ENCODE peak calls at places on chromosomes 4 and X, in six cellular contexts. O, X, V, D, M and P are unnamed samples.

GRCh38 chrX:120753413-120754251 is 122.0 kb downstream of the CT47B1 start:
- DNase-seq in O (no peak), X (no peak), V (no peak), D (no peak), M (no peak), P (no peak)

GRCh38 chrX:10010686-10011085 is 43.5 kb downstream of the CLDN34 start:
- DNase-seq in O (no peak), X (peak; percentile 43), V (no peak), D (no peak), M (no peak), P (no peak)

GRCh38 chr4:86181585-86181984 is 178.3 kb downstream of the MAPK10 start:
- DNase-seq in O (no peak), X (no peak), V (no peak), D (no peak), M (no peak), P (no peak)

GRCh38 chr4:47519239-47519883 is 34.3 kb downstream of the ATP10D start:
- DNase-seq in O (no peak), X (no peak), V (no peak), D (no peak), M (no peak), P (no peak)

GRCh38 chr4:66000500-66001117 is 330.3 kb upstream of the EPHA5 start:
- DNase-seq in O (no peak), X (no peak), V (no peak), D (no peak), M (no peak), P (no peak)

GRCh38 chr4:144787365-144788263 is 141.7 kb downstream of the HHIP start:
- DNase-seq in O (no peak), X (peak; percentile 67), V (no peak), D (no peak), M (no peak), P (no peak)

GRCh38 chr4:112523764-112524505 is 8.0 kb upstream of the NEUROG2 start:
- DNase-seq in O (no peak), X (no peak), V (peak; percentile 71), D (peak; percentile 44), M (no peak), P (no peak)

GRCh38 chr4:103773691-103774231 is 54.0 kb upstream of the TACR3 start:
- DNase-seq in O (no peak), X (no peak), V (no peak), D (no peak), M (no peak), P (no peak)

GRCh38 chrX:71017396-71017939 is 50.7 kb downstream of the SNX12 start:
- DNase-seq in O (no peak), X (no peak), V (no peak), D (no peak), M (no peak), P (no peak)

GRCh38 chr4:174523003-174523693 is 860 bp upstream of the HPGD start:
- DNase-seq in O (peak; percentile 51), X (peak; percentile 21), V (no peak), D (no peak), M (peak; percentile 26), P (peak; percentile 7)

GRCh38 chrX:13755254-13755653 is 20.7 kb downstream of the OFD1 start:
- DNase-seq in O (no peak), X (no peak), V (peak; percentile 13), D (no peak), M (no peak), P (no peak)

GRCh38 chr4:124783847-124784246 is 71.3 kb upstream of the ANKRD50 start:
- DNase-seq in O (no peak), X (peak; percentile 58), V (no peak), D (no peak), M (no peak), P (no peak)

GRCh38 chr4:7474320-7474719 is 39.6 kb upstream of the PSAPL1 start:
- DNase-seq in O (no peak), X (no peak), V (no peak), D (no peak), M (no peak), P (no peak)
- H3K4me1 ChIP-seq in O (no peaks in the 10 kb centered on the region), X (no peaks in the 10 kb centered on the region), V (no peaks in the 10 kb centered on the region), D (no peaks in the 10 kb centered on the region), M (no peaks in the 10 kb centered on the region), P (no peaks in the 10 kb centered on the region)

GRCh38 chrX:53072418-53073114 is 9.6 kb upstream of the TSPYL2 start:
- DNase-seq in O (no peak), X (no peak), V (no peak), D (no peak), M (no peak), P (no peak)
- H3K4me3 ChIP-seq in O (no peak overlapping the region), X (no peak overlapping the region), V (peak overlapping the region; percentile 75), D (peak overlapping the region; percentile 38), M (peak overlapping the region; percentile 39), P (no peak overlapping the region)

DNA sequence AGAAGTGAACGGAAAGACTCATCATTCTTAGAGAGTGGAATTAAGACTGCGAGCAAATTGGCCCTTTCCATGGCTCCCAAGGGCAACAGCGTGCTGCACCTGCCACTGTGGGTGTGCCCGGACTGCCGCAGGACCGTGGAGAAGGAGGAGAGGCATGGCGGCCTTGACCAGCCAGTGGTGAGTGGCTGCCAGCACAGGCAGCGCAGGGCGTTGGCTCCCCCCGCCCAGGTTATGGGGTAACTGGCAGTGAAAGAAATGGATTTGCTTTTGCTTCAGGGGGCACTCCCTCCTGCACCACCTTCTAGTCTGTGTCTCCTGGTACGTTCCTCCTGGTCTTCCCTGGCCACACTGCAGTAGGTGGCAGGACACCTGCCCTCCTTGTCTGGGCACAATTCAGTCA is 59.7 kb downstream of the FAM193A start:
- DNase-seq in O (no peak), X (no peak), V (no peak), D (no peak), M (no peak), P (no peak)
- H3K4me1 ChIP-seq in O (peaks cover 7% of the 10 kb centered on the region), X (peaks cover 9% of the 10 kb centered on the region), V (peaks cover 3% of the 10 kb centered on the region), D (peaks cover 73% of the 10 kb centered on the region), M (peaks cover 8% of the 10 kb centered on the region), P (peaks cover 30% of the 10 kb centered on the region)

GRCh38 chrX:635428-636192 is 5.0 kb downstream of the SHOX start:
- DNase-seq in O (peak; percentile 18), X (no peak), V (no peak), D (no peak), M (no peak), P (no peak)

GRCh38 chrX:639151-639550 is 8.6 kb downstream of the SHOX start:
- DNase-seq in O (peak; percentile 1), X (no peak), V (no peak), D (no peak), M (no peak), P (no peak)

GRCh38 chrX:637660-638481 is 7.3 kb downstream of the SHOX start:
- DNase-seq in O (peak; percentile 10), X (no peak), V (no peak), D (no peak), M (no peak), P (no peak)

GRCh38 chrX:638482-639131 is 8.0 kb downstream of the SHOX start:
- DNase-seq in O (peak; percentile 16), X (no peak), V (no peak), D (no peak), M (no peak), P (no peak)

DNA sequence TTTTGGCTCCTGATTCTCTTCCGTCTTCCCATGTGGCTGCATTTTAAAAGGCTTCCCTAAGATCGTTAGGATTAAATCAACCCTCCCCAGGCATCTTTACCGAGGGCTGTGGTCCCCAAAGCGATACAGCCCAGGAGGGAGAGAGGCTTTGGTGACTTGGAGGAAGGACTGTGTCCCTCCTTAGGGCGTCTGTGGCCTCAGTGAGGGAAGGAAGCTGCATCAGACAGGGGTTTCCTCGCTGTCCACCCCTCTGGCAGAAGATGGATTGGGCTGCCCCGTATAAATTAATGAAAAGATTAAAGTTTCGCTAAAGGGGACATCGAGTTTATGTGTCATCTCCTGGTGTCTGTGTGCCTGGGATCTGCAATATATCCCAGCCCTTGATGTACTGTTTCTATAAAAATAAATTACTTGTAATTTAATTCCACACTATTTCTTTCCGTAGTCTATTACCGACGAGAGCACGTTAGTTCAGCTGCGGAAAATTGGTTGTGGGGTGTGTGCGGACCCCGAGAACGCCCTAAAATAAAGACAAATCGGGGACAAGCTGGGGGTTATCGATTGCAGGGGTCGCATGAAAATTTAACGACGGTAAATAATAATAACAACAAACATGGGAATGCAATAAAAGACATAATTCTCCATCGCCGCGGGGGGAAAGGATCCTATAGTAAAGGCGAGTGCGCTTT is 6.5 kb downstream of the SHOX start:
- DNase-seq in O (peak; percentile 7), X (no peak), V (no peak), D (no peak), M (no peak), P (no peak)
- H3K4me3 ChIP-seq in O (no peak overlapping the region), X (no peak overlapping the region), V (no peak overlapping the region), D (peak overlapping the region; percentile 18), M (no peak overlapping the region), P (no peak overlapping the region)